ENCODE peak calls at places on chromosomes 13 and 19, in five cellular contexts. W, P, O, L and J are unnamed samples. For H3K4me1, the result is how much of the 10 kb centered on the place peaks cover.

GRCh38 chr19:2986951-2987491 is 9.7 kb downstream of the TLE6 start:
- DNase-seq in O (no peak), L (no peak), P (no peak), W (no peak), J (no peak)

GRCh38 chr19:5957132-5957531 is 20.8 kb downstream of the RANBP3 start:
- DNase-seq in P (no peak), O (no peak), L (no peak), W (no peak), J (no peak)

GRCh38 chr19:49151339-49152217 is 3.6 kb downstream of the HRC start:
- DNase-seq in P (peak), O (no peak), W (peak), L (peak), J (peak)

GRCh38 chr13:90032841-90033493 is 1314.5 kb upstream of the MIR17HG start:
- DNase-seq in L (no peak), O (no peak), P (peak), W (no peak), J (no peak)

GRCh38 chr13:44079413-44080205 is 199.9 kb downstream of the LACC1 start:
- DNase-seq in P (no peak), W (no peak), O (no peak), L (no peak), J (no peak)

GRCh38 chr13:98262307-98262706 is 85.2 kb upstream of the RNF113B start:
- DNase-seq in W (no peak), O (no peak), P (no peak), L (no peak), J (no peak)

GRCh38 chr13:109979186-109979585 is 192.8 kb upstream of the IRS2 start:
- DNase-seq in L (no peak), O (no peak), W (no peak), P (no peak), J (no peak)

GRCh38 chr19:36973844-36974195 is 57.7 kb downstream of the ZNF568 start:
- DNase-seq in O (no peak), L (no peak), W (no peak), P (no peak), J (no peak)

GRCh38 chr19:21317821-21318220 is 11.4 kb downstream of the ZNF708 start:
- DNase-seq in O (no peak), P (no peak), L (peak), W (no peak), J (no peak)

GRCh38 chr19:29454109-29454508 is 71.7 kb upstream of the VSTM2B start:
- DNase-seq in W (no peak), P (no peak), L (no peak), O (no peak), J (no peak)

GRCh38 chr13:40624338-40624737 is 42.1 kb downstream of the FOXO1 start:
- DNase-seq in P (no peak), W (no peak), O (no peak), L (no peak), J (no peak)

GRCh38 chr19:16608290-16608704 is 19.7 kb downstream of the MED26 start:
- DNase-seq in O (peak), P (no peak), L (no peak), W (no peak), J (no peak)

GRCh38 chr13:103926118-103926517 is 859.9 kb upstream of the SLC10A2 start:
- DNase-seq in W (no peak), P (no peak), O (no peak), L (no peak), J (no peak)

GRCh38 chr13:49022472-49023144 is 46.9 kb downstream of the FNDC3A start:
- DNase-seq in W (no peak), O (no peak), P (no peak), L (no peak), J (no peak)

GRCh38 chr19:43525836-43526771 is 897 bp downstream of the ETHE1 start:
- DNase-seq in L (peak), O (peak), W (peak), P (no peak), J (peak)

GRCh38 chr13:41284512-41285288 is 21.3 kb upstream of the MTRF1 start:
- DNase-seq in L (no peak), O (no peak), W (no peak), P (no peak), J (no peak)

GRCh38 chr13:114105351-114106225 is 26.8 kb downstream of the RASA3 start:
- DNase-seq in O (peak), W (no peak), P (peak), L (peak), J (no peak)

GRCh38 chr19:495047-495439 is 1.2 kb upstream of the MADCAM1 start:
- DNase-seq in P (peak), O (no peak), L (no peak), W (no peak), J (peak)

GRCh38 chr13:23740002-23740401 is 149.2 kb downstream of the MIPEP start:
- DNase-seq in W (no peak), O (no peak), L (no peak), P (no peak), J (no peak)

GRCh38 chr19:15644066-15644741 is 3.5 kb downstream of the CYP4F3 start:
- DNase-seq in O (no peak), L (no peak), W (no peak), P (no peak), J (no peak)

GRCh38 chr13:74206061-74206561 is 71.9 kb upstream of the KLF12 start:
- DNase-seq in L (no peak), P (no peak), W (no peak), O (no peak), J (no peak)

GRCh38 chr13:44273991-44274810 is 99.4 kb upstream of the SERP2 start:
- DNase-seq in P (no peak), W (no peak), L (no peak), O (no peak), J (no peak)

GRCh38 chr19:39319892-39320168 is 833 bp downstream of the LRFN1 start:
- DNase-seq in P (peak), W (no peak), O (no peak), L (no peak), J (no peak)

GRCh38 chr19:16945762-16946465 is 57.1 kb downstream of the F2RL3 start:
- DNase-seq in O (no peak), P (no peak), W (no peak), L (no peak), J (no peak)

GRCh38 chr19:43662487-43662886 is 7.5 kb downstream of the PLAUR start:
- DNase-seq in P (no peak), O (no peak), L (no peak), W (no peak), J (no peak)

GRCh38 chr13:45540864-45541263 is 74.7 kb downstream of the ERICH6B start:
- DNase-seq in P (no peak), L (no peak), W (no peak), O (no peak), J (no peak)

GRCh38 chr13:45541806-45542205 is 73.7 kb downstream of the ERICH6B start:
- DNase-seq in P (peak), L (no peak), W (no peak), O (no peak), J (no peak)

GRCh38 chr13:45544520-45544919 is 71.0 kb downstream of the ERICH6B start:
- DNase-seq in O (no peak), P (no peak), L (no peak), W (no peak), J (no peak)

GRCh38 chr13:45542391-45542790 is 73.1 kb downstream of the ERICH6B start:
- DNase-seq in L (no peak), O (no peak), W (no peak), P (peak), J (no peak)

DNA sequence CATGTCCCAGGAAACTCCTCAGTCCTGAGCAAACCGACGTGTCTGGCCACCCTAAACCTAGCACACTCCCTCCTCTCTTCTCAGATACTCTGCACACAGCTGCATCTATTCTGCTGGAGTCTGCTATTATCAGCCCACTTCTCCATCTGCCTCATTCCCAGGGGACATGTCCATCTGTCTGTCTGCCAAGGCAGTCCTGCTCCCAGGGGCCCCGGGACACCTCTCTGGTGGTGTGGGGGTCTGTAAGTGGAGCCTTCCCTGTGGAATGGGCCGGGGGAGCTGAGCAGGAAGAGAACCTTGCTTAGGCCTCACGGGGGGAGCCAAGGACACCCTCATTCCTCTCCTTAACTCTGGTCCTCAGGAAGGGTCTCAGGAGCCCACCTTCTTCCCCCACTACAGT is 72.7 kb downstream of the ERICH6B start:
- DNase-seq in P (peak), W (no peak), O (no peak), L (no peak), J (no peak)
- TF ChIP-seq CTCF in P (no peak), W (no peak), O (no peak), L (no peak), J (no peak)

DNA sequence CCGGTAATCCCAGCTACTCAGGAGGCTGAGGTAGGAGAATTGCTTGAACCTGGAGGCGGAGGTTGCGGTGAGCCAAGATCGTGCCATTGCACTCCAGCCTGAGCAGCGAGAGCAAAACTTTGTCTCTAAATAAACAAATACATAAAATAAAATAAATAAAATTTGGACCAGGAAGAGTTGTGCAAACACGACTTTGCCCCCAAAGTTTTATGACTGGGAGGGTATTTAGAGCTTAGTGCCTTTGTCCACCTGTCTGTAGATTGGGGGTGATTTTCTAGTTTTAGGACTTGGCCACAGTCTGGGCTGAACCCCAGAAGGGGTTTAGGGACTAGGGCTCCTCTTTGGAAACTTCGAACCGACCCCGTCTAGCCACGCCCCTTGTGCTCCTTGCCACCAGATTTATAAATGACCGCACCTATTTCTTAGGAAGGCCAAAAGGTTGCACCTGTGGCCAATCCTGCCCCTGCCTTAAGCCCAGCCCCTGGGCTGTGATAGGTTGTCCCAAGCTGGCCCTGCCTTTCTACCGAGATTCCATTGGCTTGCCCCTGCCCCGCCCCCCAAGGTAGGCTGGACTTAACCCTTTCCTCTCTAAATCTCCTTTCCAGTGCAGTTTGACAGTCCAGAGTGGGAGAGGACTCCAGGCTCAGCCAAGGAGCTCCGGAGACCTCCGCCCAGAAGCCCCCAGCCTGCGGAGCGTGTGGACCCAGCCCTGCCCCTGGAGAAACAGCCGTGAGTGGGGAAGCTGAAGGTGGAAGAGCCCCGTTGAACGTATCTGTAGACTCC is 5.3 kb downstream of the SHD start:
- DNase-seq in O (no peak), W (no peak), L (no peak), P (no peak), J (no peak)
- H3K4me3 ChIP-seq in O (no peak), W (no peak), L (no peak), P (no peak), J (no peak)

GRCh38 chr19:47264629-47265028 is 8.3 kb downstream of the CCDC9 start:
- DNase-seq in P (no peak), O (no peak), L (no peak), W (no peak), J (no peak)

GRCh38 chr19:47268028-47268427 is 6.7 kb upstream of the INAFM1 start:
- DNase-seq in P (no peak), W (no peak), L (no peak), O (no peak), J (no peak)

GRCh38 chr19:47267350-47267759 is 7.3 kb upstream of the INAFM1 start:
- DNase-seq in P (no peak), L (no peak), W (no peak), O (no peak), J (peak)

GRCh38 chr19:47269596-47269995 is 5.1 kb upstream of the INAFM1 start:
- DNase-seq in W (no peak), L (no peak), O (no peak), P (no peak), J (no peak)

DNA sequence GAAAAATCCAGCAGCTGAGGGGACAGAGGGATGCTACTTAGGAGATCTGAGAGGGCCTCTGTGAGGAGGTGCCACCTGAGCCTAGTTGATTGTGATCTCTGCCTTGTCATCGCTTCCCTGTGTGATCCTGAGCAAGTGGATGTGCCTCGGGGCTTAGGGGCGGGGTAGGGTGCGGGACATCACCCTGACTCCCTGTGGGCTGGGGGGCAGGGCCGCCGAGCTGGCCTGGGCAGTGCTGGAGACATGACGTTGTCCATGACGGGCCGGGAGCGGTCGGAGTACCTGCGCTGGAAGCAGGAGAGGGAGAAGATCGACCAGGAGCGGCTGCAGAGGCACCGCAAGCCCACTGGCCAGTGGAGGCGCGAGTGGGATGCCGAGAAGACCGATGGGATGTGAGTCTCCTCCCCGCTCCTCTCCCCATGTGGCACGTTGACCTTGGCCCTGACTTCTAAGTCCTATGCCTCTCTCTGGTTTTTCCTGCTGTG is 8.2 kb upstream of the INAFM1 start:
- DNase-seq in P (no peak), O (no peak), L (no peak), W (no peak), J (peak)
- H3K4me1 ChIP-seq in P (under half), O (under half), L (under half), W (under half), J (under half)

GRCh38 chr19:45716314-45717130 is 14.2 kb downstream of the FBXO46 start:
- DNase-seq in O (no peak), P (no peak), L (no peak), W (no peak), J (no peak)
- TF ChIP-seq CTCF in O (no peak), P (no peak), L (no peak), W (no peak), J (no peak)

GRCh38 chr13:67377919-67378318 is 147.8 kb upstream of the PCDH9 start:
- DNase-seq in W (no peak), L (no peak), P (no peak), O (no peak), J (no peak)

GRCh38 chr13:67367385-67367784 is 137.2 kb upstream of the PCDH9 start:
- DNase-seq in L (no peak), P (no peak), O (no peak), W (no peak), J (no peak)

GRCh38 chr13:67374391-67374790 is 144.3 kb upstream of the PCDH9 start:
- DNase-seq in L (no peak), W (no peak), O (no peak), P (no peak), J (no peak)

GRCh38 chr13:67369895-67370660 is 139.9 kb upstream of the PCDH9 start:
- DNase-seq in P (no peak), W (no peak), L (no peak), O (no peak), J (no peak)

GRCh38 chr13:67372868-67373464 is 142.8 kb upstream of the PCDH9 start:
- DNase-seq in W (no peak), L (no peak), O (no peak), P (no peak), J (no peak)
- H3K4me3 ChIP-seq in W (no peak), L (no peak), O (no peak), P (no peak), J (no peak)

GRCh38 chr19:33471111-33471996 is 50.2 kb downstream of the PEPD start:
- DNase-seq in L (no peak), O (no peak), W (no peak), P (peak), J (no peak)

GRCh38 chr19:33477781-33478180 is 43.8 kb downstream of the PEPD start:
- DNase-seq in L (no peak), O (no peak), W (no peak), P (peak), J (no peak)

GRCh38 chr19:33472696-33473624 is 48.6 kb downstream of the PEPD start:
- DNase-seq in P (peak), L (no peak), W (no peak), O (no peak), J (no peak)

GRCh38 chr19:33473644-33474305 is 47.8 kb downstream of the PEPD start:
- DNase-seq in W (no peak), O (no peak), L (no peak), P (peak), J (peak)

DNA sequence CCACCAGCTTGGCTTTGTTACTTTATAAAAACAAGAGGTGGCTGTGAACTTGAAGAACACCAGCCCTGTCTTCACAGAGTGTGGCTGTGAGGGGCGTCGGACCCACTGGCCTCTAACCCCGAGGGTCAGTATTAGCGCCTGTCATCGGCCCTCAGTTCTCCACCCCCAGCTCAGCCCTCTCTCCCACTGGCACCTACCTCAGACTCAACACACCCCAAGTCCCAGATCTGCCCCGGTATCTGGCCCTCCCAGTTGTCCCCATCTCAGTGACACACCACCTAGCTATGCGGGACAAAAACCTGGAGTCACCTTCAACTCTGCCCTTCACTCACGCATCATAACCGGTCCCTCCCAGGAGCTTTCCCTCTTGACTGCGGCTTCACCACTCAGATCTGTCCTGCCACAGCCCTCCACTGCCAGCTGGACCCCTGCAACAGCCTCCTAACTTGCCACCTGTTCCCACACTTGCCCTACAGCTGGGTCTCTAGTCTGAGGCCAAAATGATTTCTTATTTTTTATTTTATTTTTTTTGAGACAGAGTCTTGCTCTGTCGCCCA is 45.4 kb downstream of the PEPD start:
- DNase-seq in L (no peak), O (no peak), W (no peak), P (peak), J (peak)
- H3K4me1 ChIP-seq in L (under half), O (under half), W (under half), P (under half), J (under half)